ENCODE peak calls at places on chromosome 2, in four cellular contexts. P is amniotic epithelial cell, K is T follicular helper cell, L is DMS153. H is an unnamed sample.
A peak's percentile ranks its signal among the peaks of the same experiment; 100 is the strongest.

GRCh38 chr2:63741884-63742583 is 99.7 kb upstream of the UGP2 start:
- DNase-seq in P (peak; percentile 80), K (no peak), L (no peak), H (no peak)

GRCh38 chr2:212953170-212953920 is 198.1 kb downstream of the IKZF2 start:
- DNase-seq in P (no peak), K (no peak), L (no peak), H (no peak)

GRCh38 chr2:236262238-236262637 is 2.0 kb downstream of the ASB18 start:
- DNase-seq in P (no peak), K (no peak), L (no peak), H (no peak)

GRCh38 chr2:240813231-240813921 is 6.6 kb downstream of the KIF1A start:
- DNase-seq in P (no peak), K (no peak), L (no peak), H (no peak)

GRCh38 chr2:85251070-85251616 is 76.6 kb downstream of the TGOLN2 start:
- DNase-seq in P (no peak), K (no peak), L (no peak), H (no peak)

GRCh38 chr2:1553671-1554295 is 140.5 kb downstream of the TPO start:
- DNase-seq in P (peak; percentile 80), K (no peak), L (no peak), H (no peak)

GRCh38 chr2:226797289-226797988 is 2.2 kb downstream of the IRS1 start:
- DNase-seq in P (no peak), K (no peak), L (no peak), H (no peak)

GRCh38 chr2:58939388-58939787 is 698.3 kb upstream of the FANCL start:
- DNase-seq in P (peak; percentile 65), K (no peak), L (no peak), H (no peak)

GRCh38 chr2:8496079-8496478 is 185.8 kb upstream of the ID2 start:
- DNase-seq in P (no peak), K (no peak), L (no peak), H (no peak)

GRCh38 chr2:146984014-146984413 is 860.8 kb upstream of the ACVR2A start:
- DNase-seq in P (no peak), K (no peak), L (no peak), H (no peak)

GRCh38 chr2:69298261-69298660 is 88.8 kb downstream of the GFPT1 start:
- DNase-seq in P (peak; percentile 97), K (no peak), L (no peak), H (no peak)

GRCh38 chr2:109125595-109126500 is 3.2 kb upstream of the SH3RF3 start:
- DNase-seq in P (peak; percentile 89), K (no peak), L (no peak), H (no peak)

GRCh38 chr2:156405586-156405985 is 30.6 kb upstream of the GPD2 start:
- DNase-seq in P (peak; percentile 86), K (no peak), L (no peak), H (no peak)

GRCh38 chr2:229348135-229348534 is 77.0 kb upstream of the PID1 start:
- DNase-seq in P (peak; percentile 84), K (no peak), L (no peak), H (no peak)

GRCh38 chr2:230866704-230867561 is 2.2 kb downstream of the ITM2C start:
- DNase-seq in P (no peak), K (peak; percentile 50), L (peak; percentile 3), H (peak; percentile 36)

GRCh38 chr2:206464597-206464996 is 21.3 kb downstream of the ADAM23 start:
- DNase-seq in P (no peak), K (no peak), L (no peak), H (no peak)

GRCh38 chr2:233982421-233983121 is 65.4 kb downstream of the TRPM8 start:
- DNase-seq in P (peak; percentile 81), K (no peak), L (no peak), H (no peak)

GRCh38 chr2:159506179-159506578 is 110.2 kb downstream of the BAZ2B start:
- DNase-seq in P (peak; percentile 4), K (no peak), L (no peak), H (no peak)

GRCh38 chr2:222239945-222240675 is 58.7 kb downstream of the PAX3 start:
- DNase-seq in P (no peak), K (no peak), L (peak; percentile 33), H (no peak)

GRCh38 chr2:73133566-73134227 is 20.9 kb upstream of the RAB11FIP5 start:
- DNase-seq in P (no peak), K (no peak), L (no peak), H (no peak)

GRCh38 chr2:237920673-237921072 is 46.1 kb upstream of the UBE2F start:
- DNase-seq in P (no peak), K (no peak), L (no peak), H (no peak)

GRCh38 chr2:72001937-72002690 is 145.5 kb downstream of the CYP26B1 start:
- DNase-seq in P (no peak), K (no peak), L (no peak), H (no peak)

GRCh38 chr2:238523158-238524110 is 96.7 kb downstream of the ASB1 start:
- DNase-seq in P (no peak), K (no peak), L (no peak), H (no peak)

GRCh38 chr2:224881846-224882245 is 160.4 kb downstream of the DOCK10 start:
- DNase-seq in P (no peak), K (no peak), L (no peak), H (no peak)

GRCh38 chr2:203533696-203534471 is 1.2 kb downstream of the RAPH1 start:
- DNase-seq in P (peak; percentile 63), K (no peak), L (no peak), H (no peak)

GRCh38 chr2:134391751-134392160 is 137.9 kb downstream of the MGAT5 start:
- DNase-seq in P (no peak), K (no peak), L (no peak), H (no peak)

GRCh38 chr2:45005261-45006002 is 3.8 kb downstream of the SIX2 start:
- DNase-seq in P (no peak), K (no peak), L (no peak), H (no peak)

GRCh38 chr2:238141541-238142318 is 3.3 kb downstream of the KLHL30 start:
- DNase-seq in P (no peak), K (no peak), L (peak; percentile 80), H (no peak)

GRCh38 chr2:168948621-168949212 is 47.6 kb downstream of the G6PC2 start:
- DNase-seq in P (peak; percentile 8), K (no peak), L (no peak), H (no peak)

GRCh38 chr2:73175663-73176204 is 26.6 kb upstream of the NOTO start:
- DNase-seq in P (peak; percentile 39), K (peak; percentile 61), L (no peak), H (peak; percentile 27)

H was measured in hippocampal formation.